ENCODE peak calls at places on chromosome 7, in eight cellular contexts. One of them, this sample, is unnamed.
A peak's percentile ranks its signal among the peaks of the same experiment; 100 is the strongest.

GRCh38 chr7:152341039-152341913 is 94.5 kb downstream of the KMT2C start:
- DNase-seq in HT-29: peak; percentile 80
- DNase-seq in stomach: peak; percentile 43
- DNase-seq in left cardiac atrium: no peak
- DNase-seq in iris pigment epithelial cell: peak; percentile 77
- DNase-seq in H7: peak; percentile 24
- DNase-seq in NCI-H2081: peak; percentile 20
- DNase-seq in cardiac septum: no peak
- DNase-seq in this sample: no peak

GRCh38 chr7:36084485-36085091 is 68.5 kb upstream of the EEPD1 start:
- DNase-seq in HT-29: peak; percentile 88
- DNase-seq in stomach: peak; percentile 84
- DNase-seq in left cardiac atrium: peak; percentile 37
- DNase-seq in iris pigment epithelial cell: peak; percentile 53
- DNase-seq in H7: peak; percentile 79
- DNase-seq in NCI-H2081: no peak
- DNase-seq in cardiac septum: peak; percentile 55
- DNase-seq in this sample: no peak

GRCh38 chr7:129433823-129434171 is 435 bp upstream of the STRIP2 start:
- DNase-seq in HT-29: no peak
- DNase-seq in stomach: no peak
- DNase-seq in left cardiac atrium: no peak
- DNase-seq in iris pigment epithelial cell: no peak
- DNase-seq in H7: no peak
- DNase-seq in NCI-H2081: peak; percentile 85
- DNase-seq in cardiac septum: no peak
- DNase-seq in this sample: no peak

GRCh38 chr7:70040971-70041766 is 442.9 kb downstream of the AUTS2 start:
- DNase-seq in HT-29: peak; percentile 24
- DNase-seq in stomach: no peak
- DNase-seq in left cardiac atrium: no peak
- DNase-seq in iris pigment epithelial cell: no peak
- DNase-seq in H7: no peak
- DNase-seq in NCI-H2081: peak; percentile 22
- DNase-seq in cardiac septum: no peak
- DNase-seq in this sample: no peak

GRCh38 chr7:139828880-139829653 is at the start of gene TBXAS1:
- DNase-seq in HT-29: peak; percentile 55
- DNase-seq in stomach: peak; percentile 48
- DNase-seq in left cardiac atrium: no peak
- DNase-seq in iris pigment epithelial cell: peak; percentile 26
- DNase-seq in H7: no peak
- DNase-seq in NCI-H2081: no peak
- DNase-seq in cardiac septum: peak; percentile 83
- DNase-seq in this sample: no peak

GRCh38 chr7:106039486-106040060 is 72.5 kb downstream of the SYPL1 start:
- DNase-seq in HT-29: no peak
- DNase-seq in stomach: no peak
- DNase-seq in left cardiac atrium: no peak
- DNase-seq in iris pigment epithelial cell: peak; percentile 61
- DNase-seq in H7: peak; percentile 65
- DNase-seq in NCI-H2081: no peak
- DNase-seq in cardiac septum: no peak
- DNase-seq in this sample: no peak

GRCh38 chr7:148628011-148628410 is 37.4 kb downstream of the C7orf33 start:
- DNase-seq in HT-29: no peak
- DNase-seq in stomach: no peak
- DNase-seq in left cardiac atrium: no peak
- DNase-seq in iris pigment epithelial cell: no peak
- DNase-seq in H7: no peak
- DNase-seq in NCI-H2081: no peak
- DNase-seq in cardiac septum: no peak
- DNase-seq in this sample: no peak

GRCh38 chr7:112383671-112384417 is 66.4 kb upstream of the IFRD1 start:
- DNase-seq in HT-29: peak; percentile 51
- DNase-seq in stomach: no peak
- DNase-seq in left cardiac atrium: no peak
- DNase-seq in iris pigment epithelial cell: peak; percentile 22
- DNase-seq in H7: peak; percentile 15
- DNase-seq in NCI-H2081: peak; percentile 47
- DNase-seq in cardiac septum: no peak
- DNase-seq in this sample: no peak

GRCh38 chr7:130891254-130892094 is 157.5 kb upstream of the KLF14 start:
- DNase-seq in HT-29: no peak
- DNase-seq in stomach: peak; percentile 60
- DNase-seq in left cardiac atrium: peak; percentile 72
- DNase-seq in iris pigment epithelial cell: peak; percentile 96
- DNase-seq in H7: no peak
- DNase-seq in NCI-H2081: no peak
- DNase-seq in cardiac septum: no peak
- DNase-seq in this sample: no peak

GRCh38 chr7:74502216-74502891 is 48.6 kb downstream of the GTF2IRD1 start:
- DNase-seq in HT-29: no peak
- DNase-seq in stomach: peak; percentile 82
- DNase-seq in left cardiac atrium: no peak
- DNase-seq in iris pigment epithelial cell: no peak
- DNase-seq in H7: peak; percentile 50
- DNase-seq in NCI-H2081: peak; percentile 67
- DNase-seq in cardiac septum: peak; percentile 80
- DNase-seq in this sample: no peak

GRCh38 chr7:56062382-56062781 is 1.7 kb upstream of the SUMF2 start:
- DNase-seq in HT-29: no peak
- DNase-seq in stomach: no peak
- DNase-seq in left cardiac atrium: no peak
- DNase-seq in iris pigment epithelial cell: peak; percentile 89
- DNase-seq in H7: no peak
- DNase-seq in NCI-H2081: no peak
- DNase-seq in cardiac septum: no peak
- DNase-seq in this sample: no peak

GRCh38 chr7:129741743-129742213 is 130.3 kb downstream of the NRF1 start:
- DNase-seq in HT-29: no peak
- DNase-seq in stomach: no peak
- DNase-seq in left cardiac atrium: no peak
- DNase-seq in iris pigment epithelial cell: no peak
- DNase-seq in H7: peak; percentile 58
- DNase-seq in NCI-H2081: peak; percentile 85
- DNase-seq in cardiac septum: peak; percentile 39
- DNase-seq in this sample: no peak

GRCh38 chr7:54201501-54201900 is 340.7 kb upstream of the VSTM2A start:
- DNase-seq in HT-29: no peak
- DNase-seq in stomach: no peak
- DNase-seq in left cardiac atrium: no peak
- DNase-seq in iris pigment epithelial cell: no peak
- DNase-seq in H7: no peak
- DNase-seq in NCI-H2081: no peak
- DNase-seq in cardiac septum: no peak
- DNase-seq in this sample: no peak

GRCh38 chr7:50852901-50853300 is 70.2 kb upstream of the GRB10 start:
- DNase-seq in HT-29: no peak
- DNase-seq in stomach: no peak
- DNase-seq in left cardiac atrium: no peak
- DNase-seq in iris pigment epithelial cell: no peak
- DNase-seq in H7: no peak
- DNase-seq in NCI-H2081: no peak
- DNase-seq in cardiac septum: peak; percentile 14
- DNase-seq in this sample: no peak

GRCh38 chr7:148911626-148912025 is 27.5 kb upstream of the EZH2 start:
- DNase-seq in HT-29: no peak
- DNase-seq in stomach: no peak
- DNase-seq in left cardiac atrium: no peak
- DNase-seq in iris pigment epithelial cell: no peak
- DNase-seq in H7: no peak
- DNase-seq in NCI-H2081: no peak
- DNase-seq in cardiac septum: peak; percentile 19
- DNase-seq in this sample: no peak

GRCh38 chr7:30727061-30727945 is 24.6 kb upstream of the INMT start:
- DNase-seq in HT-29: no peak
- DNase-seq in stomach: no peak
- DNase-seq in left cardiac atrium: no peak
- DNase-seq in iris pigment epithelial cell: peak; percentile 14
- DNase-seq in H7: peak; percentile 65
- DNase-seq in NCI-H2081: no peak
- DNase-seq in cardiac septum: no peak
- DNase-seq in this sample: peak; percentile 41

GRCh38 chr7:157528785-157529341 is 192.1 kb downstream of the DNAJB6 start:
- DNase-seq in HT-29: no peak
- DNase-seq in stomach: peak; percentile 15
- DNase-seq in left cardiac atrium: peak; percentile 14
- DNase-seq in iris pigment epithelial cell: no peak
- DNase-seq in H7: no peak
- DNase-seq in NCI-H2081: no peak
- DNase-seq in cardiac septum: peak; percentile 61
- DNase-seq in this sample: no peak